ENCODE peak calls at places on chromosome 10, in eight cellular contexts. E, T, M, Z, R, Q, H and L are unnamed samples.

GRCh38 chr10:25849971-25850370 is 84.1 kb upstream of the MYO3A start:
- DNase-seq in E (no peak), Z (no peak), Q (no peak), T (no peak), H (no peak), M (no peak), R (no peak), L (no peak)

GRCh38 chr10:44289125-44289524 is 95.8 kb downstream of the CXCL12 start:
- DNase-seq in T (no peak), M (no peak), E (no peak), R (no peak), Q (no peak), Z (no peak), H (no peak), L (no peak)

GRCh38 chr10:44925224-44925623 is 14.1 kb downstream of the TMEM72 start:
- DNase-seq in Z (no peak), M (peak), H (no peak), E (no peak), R (no peak), T (no peak), Q (no peak), L (peak)

GRCh38 chr10:59362184-59362966 is at the start of gene FAM13C:
- DNase-seq in Q (peak), T (peak), H (peak), M (peak), R (peak), E (no peak), Z (peak), L (no peak)

GRCh38 chr10:62819521-62819920 is 3.4 kb upstream of the EGR2 start:
- DNase-seq in Z (no peak), R (no peak), H (no peak), E (no peak), M (no peak), Q (no peak), T (no peak), L (peak)

GRCh38 chr10:111648046-111648445 is 535.5 kb downstream of the GPAM start:
- DNase-seq in H (no peak), Z (no peak), T (no peak), M (no peak), R (no peak), Q (no peak), E (no peak), L (no peak)

GRCh38 chr10:76282122-76283030 is 851.0 kb downstream of the LRMDA start:
- DNase-seq in E (no peak), H (no peak), T (no peak), Q (no peak), R (peak), Z (no peak), M (no peak), L (no peak)

GRCh38 chr10:88952647-88953111 is at the start of gene ACTA2:
- DNase-seq in E (no peak), T (peak), M (no peak), Q (peak), H (peak), R (peak), Z (no peak), L (peak)

GRCh38 chr10:13054844-13055243 is 45.1 kb upstream of the OPTN start:
- DNase-seq in Q (no peak), E (no peak), Z (no peak), R (no peak), H (no peak), M (no peak), T (no peak), L (no peak)

GRCh38 chr10:70442332-70442988 is 979 bp upstream of the NODAL start:
- DNase-seq in E (no peak), T (no peak), Q (no peak), Z (no peak), H (no peak), M (peak), R (no peak), L (no peak)

GRCh38 chr10:3578159-3578558 is 206.8 kb downstream of the KLF6 start:
- DNase-seq in E (no peak), R (no peak), M (no peak), Z (no peak), T (no peak), Q (no peak), H (no peak), L (no peak)

GRCh38 chr10:13945760-13946460 is 359.1 kb downstream of the PRPF18 start:
- DNase-seq in Z (no peak), R (no peak), M (no peak), E (no peak), T (no peak), Q (peak), H (no peak), L (no peak)

GRCh38 chr10:93028881-93029280 is 31.7 kb upstream of the CYP26C1 start:
- DNase-seq in H (no peak), Q (no peak), Z (no peak), E (no peak), M (no peak), T (no peak), R (no peak), L (peak)

GRCh38 chr10:118840071-118840775 is 85.5 kb upstream of the CACUL1 start:
- DNase-seq in Z (no peak), Q (no peak), R (no peak), T (no peak), M (no peak), H (no peak), E (no peak), L (no peak)

DNA sequence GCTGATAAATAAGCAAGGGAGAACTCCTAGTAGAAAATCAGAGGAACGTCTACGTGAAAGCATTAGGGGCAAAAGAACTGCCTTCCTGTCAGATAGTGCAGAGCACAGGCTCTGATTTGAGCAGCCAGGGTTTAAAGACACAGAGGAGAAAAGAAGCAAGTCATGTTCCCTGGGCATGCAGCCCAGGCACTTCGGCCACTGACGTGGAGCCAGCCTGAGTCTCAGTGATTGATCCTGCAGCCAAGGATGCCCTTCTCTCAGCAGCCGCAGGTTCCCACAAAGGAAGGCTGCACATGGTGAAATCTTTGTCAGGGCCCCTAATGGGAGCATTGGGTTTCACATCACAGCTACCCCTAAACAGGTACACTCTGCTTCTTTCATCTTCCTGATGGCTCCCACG is 161.7 kb upstream of the HPS1 start:
- DNase-seq in R (no peak), H (no peak), Z (no peak), M (no peak), T (no peak), Q (peak), E (no peak), L (peak)
- TF ChIP-seq POLR2A in R (no peak), H (no peak), Z (no peak), M (no peak), T (no peak), Q (no peak), E (no peak), L (no peak)

GRCh38 chr10:33335550-33335799 is 1.0 kb upstream of the NRP1 start:
- DNase-seq in Q (no peak), H (no peak), T (peak), R (no peak), Z (no peak), M (no peak), E (no peak), L (no peak)

GRCh38 chr10:33335800-33336605 is 1.5 kb upstream of the NRP1 start:
- DNase-seq in Q (peak), M (no peak), R (peak), Z (peak), E (no peak), T (peak), H (peak), L (no peak)

GRCh38 chr10:33334839-33335549 is 527 bp upstream of the NRP1 start:
- DNase-seq in R (peak), M (peak), E (no peak), Q (peak), Z (peak), H (peak), T (peak), L (peak)

GRCh38 chr10:33336606-33337334 is 2.3 kb upstream of the NRP1 start:
- DNase-seq in R (no peak), M (no peak), E (no peak), T (peak), Q (peak), H (peak), Z (no peak), L (no peak)

GRCh38 chr10:33337335-33337854 is 2.9 kb upstream of the NRP1 start:
- DNase-seq in T (peak), M (no peak), Q (peak), R (no peak), H (peak), Z (no peak), E (no peak), L (no peak)
- TF ChIP-seq POLR2A in T (no peak), M (no peak), Q (no peak), R (no peak), H (no peak), Z (no peak), E (no peak), L (no peak)

DNA sequence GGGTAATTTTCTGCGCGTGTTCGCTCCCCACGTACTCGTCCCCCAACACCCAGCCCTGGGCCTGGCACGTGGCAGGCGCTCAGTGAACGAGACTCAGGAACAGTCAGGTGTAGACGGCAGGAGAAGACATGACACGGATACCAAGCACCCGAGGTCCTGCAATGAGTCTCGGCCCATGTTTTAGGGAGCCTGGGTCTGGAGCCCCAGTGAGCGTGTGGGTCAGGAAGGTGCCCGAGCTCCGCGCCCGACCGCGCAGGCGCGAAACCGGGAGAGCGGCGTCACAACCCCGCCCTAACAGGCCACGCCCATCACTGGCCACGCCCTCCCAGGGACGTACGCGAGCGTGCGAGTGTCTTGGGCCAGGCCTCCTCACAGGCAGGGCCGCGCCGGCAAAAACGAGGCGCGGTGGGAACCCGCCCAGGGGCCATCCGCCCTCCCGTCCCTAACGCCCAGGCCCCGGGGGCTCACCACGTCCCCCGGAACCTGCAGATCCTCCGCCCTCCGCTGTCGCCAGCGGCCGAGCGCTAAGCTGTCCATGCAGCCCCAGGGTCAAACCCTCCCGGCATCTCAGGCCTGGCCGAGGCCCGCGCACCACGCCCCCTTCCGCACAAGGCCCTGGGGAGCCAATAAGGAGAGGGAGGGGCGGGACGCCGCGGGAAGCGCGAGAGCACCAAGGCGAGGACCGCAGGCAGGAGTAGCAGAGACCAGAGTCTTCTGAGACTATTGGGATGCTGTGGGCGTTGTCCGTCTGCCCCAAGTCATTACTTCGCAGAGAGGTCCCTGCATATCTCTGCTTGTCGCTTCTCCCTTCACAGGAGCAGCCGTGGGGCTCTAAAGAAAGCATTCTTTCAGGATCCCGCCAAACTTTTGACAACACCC is at the start of gene C10orf143:
- DNase-seq in M (peak), H (peak), E (peak), Z (peak), R (peak), T (peak), Q (peak), L (peak)
- TF ChIP-seq POLR2A in M (peak), H (peak), E (peak), Z (no peak), R (no peak), T (peak), Q (peak), L (peak)

GRCh38 chr10:17229016-17229716 is 1.1 kb downstream of the VIM start:
- DNase-seq in Q (peak), Z (peak), H (peak), T (peak), E (peak), M (no peak), R (peak), L (peak)

GRCh38 chr10:17232276-17232987 is 4.4 kb downstream of the VIM start:
- DNase-seq in Q (no peak), H (no peak), E (no peak), T (no peak), R (no peak), Z (no peak), M (no peak), L (no peak)

GRCh38 chr10:17228081-17229015 is at the start of gene VIM:
- DNase-seq in Z (peak), Q (peak), R (peak), M (no peak), E (peak), T (peak), H (peak), L (peak)

GRCh38 chr10:17229717-17229966 is 1.6 kb downstream of the VIM start:
- DNase-seq in R (no peak), Q (no peak), H (no peak), T (peak), E (no peak), M (no peak), Z (no peak), L (no peak)

GRCh38 chr10:17229967-17230682 is 2.1 kb downstream of the VIM start:
- DNase-seq in T (peak), Q (peak), M (no peak), R (peak), H (peak), E (peak), Z (no peak), L (peak)
- TF ChIP-seq POLR2A in T (peak), Q (peak), M (no peak), R (no peak), H (no peak), E (peak), Z (peak), L (no peak)

DNA sequence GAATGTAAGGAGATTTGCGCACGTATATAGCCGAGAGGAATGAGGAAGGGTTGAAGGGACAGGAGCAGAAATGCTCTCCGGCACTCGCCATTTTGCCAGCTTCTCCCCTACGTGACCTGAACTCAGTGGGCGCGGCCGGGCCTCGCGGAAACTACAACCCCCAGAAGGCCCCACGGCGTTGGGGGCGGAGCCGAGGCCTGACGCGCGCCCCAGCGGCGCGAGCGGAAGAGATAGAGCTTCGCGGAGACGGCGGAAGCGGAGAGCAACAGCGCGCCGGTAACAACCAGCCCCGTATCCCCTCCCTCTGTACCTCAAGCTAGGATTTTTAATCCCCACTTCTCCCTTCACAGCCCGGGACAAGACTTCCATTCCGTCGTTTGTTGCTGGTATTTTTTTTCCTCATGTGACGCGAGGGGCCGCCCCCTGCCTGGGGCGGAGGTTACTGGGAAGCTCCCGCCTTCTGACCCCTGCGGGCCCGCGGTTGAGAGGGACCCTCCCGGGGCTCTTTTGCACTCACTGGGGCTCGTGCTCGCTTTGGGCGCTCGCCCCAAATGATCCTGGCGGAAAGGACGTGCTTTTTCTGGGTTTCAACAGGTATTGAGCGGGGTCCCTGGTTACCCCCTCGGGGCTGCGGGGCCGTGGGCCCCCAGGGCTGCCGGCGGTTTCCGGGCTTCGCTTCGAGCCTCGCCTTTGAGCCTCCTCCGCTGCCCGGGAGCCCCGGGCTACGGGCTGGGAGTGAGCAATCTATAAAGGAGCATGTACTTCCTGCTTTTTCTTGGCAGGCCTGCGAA is at the start of gene R3HCC1L:
- DNase-seq in Q (peak), E (peak), Z (peak), T (peak), M (peak), H (peak), R (peak), L (peak)
- TF ChIP-seq POLR2A in Q (peak), E (peak), Z (peak), T (peak), M (peak), H (no peak), R (no peak), L (peak)